ENCODE peak calls at places on chromosomes 13 and 19, in eight cellular contexts. One of them, this sample, is unnamed.
A peak's percentile ranks its signal among the peaks of the same experiment; 100 is the strongest.

GRCh38 chr13:91690944-91691343 is 292.5 kb downstream of the GPC5 start:
- DNase-seq in PC-3: no peak
- DNase-seq in ascending aorta: no peak
- DNase-seq in AG04449: no peak
- DNase-seq in cardiac muscle cell: no peak
- DNase-seq in Panc1: no peak
- DNase-seq in tibial nerve: no peak
- DNase-seq in choroid plexus epithelial cell: no peak
- DNase-seq in this sample: no peak

GRCh38 chr19:45408830-45409593 is 2.6 kb downstream of the POLR1G start:
- DNase-seq in PC-3: no peak
- DNase-seq in ascending aorta: no peak
- DNase-seq in AG04449: no peak
- DNase-seq in cardiac muscle cell: no peak
- DNase-seq in Panc1: no peak
- DNase-seq in tibial nerve: no peak
- DNase-seq in choroid plexus epithelial cell: no peak
- DNase-seq in this sample: no peak

GRCh38 chr19:45443462-45444317 is 20.0 kb upstream of the ERCC1 start:
- DNase-seq in PC-3: peak; percentile 93
- DNase-seq in ascending aorta: peak; percentile 95
- DNase-seq in AG04449: no peak
- DNase-seq in cardiac muscle cell: peak; percentile 95
- DNase-seq in Panc1: no peak
- DNase-seq in tibial nerve: peak; percentile 97
- DNase-seq in choroid plexus epithelial cell: peak; percentile 82
- DNase-seq in this sample: peak; percentile 81

GRCh38 chr13:19962894-19963293 is 4.4 kb downstream of the ZMYM2 start:
- DNase-seq in PC-3: no peak
- DNase-seq in ascending aorta: no peak
- DNase-seq in AG04449: no peak
- DNase-seq in cardiac muscle cell: no peak
- DNase-seq in Panc1: no peak
- DNase-seq in tibial nerve: no peak
- DNase-seq in choroid plexus epithelial cell: no peak
- DNase-seq in this sample: no peak

GRCh38 chr19:39409886-39410619 is 2.4 kb upstream of the PLEKHG2 start:
- DNase-seq in PC-3: no peak
- DNase-seq in ascending aorta: peak; percentile 53
- DNase-seq in AG04449: no peak
- DNase-seq in cardiac muscle cell: peak; percentile 93
- DNase-seq in Panc1: no peak
- DNase-seq in tibial nerve: peak; percentile 75
- DNase-seq in choroid plexus epithelial cell: no peak
- DNase-seq in this sample: peak; percentile 65

GRCh38 chr13:74795526-74795925 is 661.3 kb upstream of the KLF12 start:
- DNase-seq in PC-3: no peak
- DNase-seq in ascending aorta: no peak
- DNase-seq in AG04449: no peak
- DNase-seq in cardiac muscle cell: no peak
- DNase-seq in Panc1: no peak
- DNase-seq in tibial nerve: no peak
- DNase-seq in choroid plexus epithelial cell: no peak
- DNase-seq in this sample: no peak

GRCh38 chr13:70339738-70340137 is 231.5 kb upstream of the KLHL1 start:
- DNase-seq in PC-3: peak; percentile 57
- DNase-seq in ascending aorta: no peak
- DNase-seq in AG04449: no peak
- DNase-seq in cardiac muscle cell: no peak
- DNase-seq in Panc1: peak; percentile 4
- DNase-seq in tibial nerve: no peak
- DNase-seq in choroid plexus epithelial cell: peak; percentile 30
- DNase-seq in this sample: no peak

GRCh38 chr19:34556500-34556899 is 74.9 kb downstream of the WTIP start:
- DNase-seq in PC-3: peak; percentile 30
- DNase-seq in ascending aorta: no peak
- DNase-seq in AG04449: no peak
- DNase-seq in cardiac muscle cell: peak; percentile 50
- DNase-seq in Panc1: no peak
- DNase-seq in tibial nerve: no peak
- DNase-seq in choroid plexus epithelial cell: peak; percentile 9
- DNase-seq in this sample: peak; percentile 63

GRCh38 chr19:38731654-38732301 is 12.5 kb downstream of the CAPN12 start:
- DNase-seq in PC-3: no peak
- DNase-seq in ascending aorta: no peak
- DNase-seq in AG04449: no peak
- DNase-seq in cardiac muscle cell: no peak
- DNase-seq in Panc1: no peak
- DNase-seq in tibial nerve: no peak
- DNase-seq in choroid plexus epithelial cell: no peak
- DNase-seq in this sample: no peak

GRCh38 chr19:58229255-58229639 is 533 bp downstream of the ZNF544 start:
- DNase-seq in PC-3: peak; percentile 50
- DNase-seq in ascending aorta: no peak
- DNase-seq in AG04449: no peak
- DNase-seq in cardiac muscle cell: peak; percentile 36
- DNase-seq in Panc1: no peak
- DNase-seq in tibial nerve: no peak
- DNase-seq in choroid plexus epithelial cell: peak; percentile 62
- DNase-seq in this sample: peak; percentile 7

GRCh38 chr19:15317392-15318011 is 14.8 kb downstream of the BRD4 start:
- DNase-seq in PC-3: no peak
- DNase-seq in ascending aorta: no peak
- DNase-seq in AG04449: no peak
- DNase-seq in cardiac muscle cell: peak; percentile 50
- DNase-seq in Panc1: no peak
- DNase-seq in tibial nerve: no peak
- DNase-seq in choroid plexus epithelial cell: peak; percentile 87
- DNase-seq in this sample: peak; percentile 63

GRCh38 chr19:19321143-19321577 is 531 bp downstream of the MAU2 start:
- DNase-seq in PC-3: peak; percentile 29
- DNase-seq in ascending aorta: no peak
- DNase-seq in AG04449: no peak
- DNase-seq in cardiac muscle cell: no peak
- DNase-seq in Panc1: no peak
- DNase-seq in tibial nerve: no peak
- DNase-seq in choroid plexus epithelial cell: peak; percentile 27
- DNase-seq in this sample: peak; percentile 15

GRCh38 chr19:39362682-39363657 is 20.7 kb downstream of the SAMD4B start:
- DNase-seq in PC-3: peak; percentile 4
- DNase-seq in ascending aorta: no peak
- DNase-seq in AG04449: no peak
- DNase-seq in cardiac muscle cell: peak; percentile 51
- DNase-seq in Panc1: no peak
- DNase-seq in tibial nerve: no peak
- DNase-seq in choroid plexus epithelial cell: peak; percentile 89
- DNase-seq in this sample: peak; percentile 83

GRCh38 chr13:101149735-101150380 is 266.4 kb downstream of the NALCN start:
- DNase-seq in PC-3: peak; percentile 37
- DNase-seq in ascending aorta: no peak
- DNase-seq in AG04449: no peak
- DNase-seq in cardiac muscle cell: peak; percentile 35
- DNase-seq in Panc1: no peak
- DNase-seq in tibial nerve: no peak
- DNase-seq in choroid plexus epithelial cell: peak; percentile 84
- DNase-seq in this sample: peak; percentile 59
- TF ChIP-seq CTCF in PC-3: peak; percentile 68
- TF ChIP-seq CTCF in ascending aorta: peak; percentile 49
- TF ChIP-seq CTCF in AG04449: peak; percentile 47
- TF ChIP-seq CTCF in cardiac muscle cell: peak; percentile 24
- TF ChIP-seq CTCF in Panc1: peak; percentile 48
- TF ChIP-seq CTCF in tibial nerve: no peak
- TF ChIP-seq CTCF in choroid plexus epithelial cell: peak; percentile 72
- TF ChIP-seq CTCF in this sample: peak; percentile 44

DNA sequence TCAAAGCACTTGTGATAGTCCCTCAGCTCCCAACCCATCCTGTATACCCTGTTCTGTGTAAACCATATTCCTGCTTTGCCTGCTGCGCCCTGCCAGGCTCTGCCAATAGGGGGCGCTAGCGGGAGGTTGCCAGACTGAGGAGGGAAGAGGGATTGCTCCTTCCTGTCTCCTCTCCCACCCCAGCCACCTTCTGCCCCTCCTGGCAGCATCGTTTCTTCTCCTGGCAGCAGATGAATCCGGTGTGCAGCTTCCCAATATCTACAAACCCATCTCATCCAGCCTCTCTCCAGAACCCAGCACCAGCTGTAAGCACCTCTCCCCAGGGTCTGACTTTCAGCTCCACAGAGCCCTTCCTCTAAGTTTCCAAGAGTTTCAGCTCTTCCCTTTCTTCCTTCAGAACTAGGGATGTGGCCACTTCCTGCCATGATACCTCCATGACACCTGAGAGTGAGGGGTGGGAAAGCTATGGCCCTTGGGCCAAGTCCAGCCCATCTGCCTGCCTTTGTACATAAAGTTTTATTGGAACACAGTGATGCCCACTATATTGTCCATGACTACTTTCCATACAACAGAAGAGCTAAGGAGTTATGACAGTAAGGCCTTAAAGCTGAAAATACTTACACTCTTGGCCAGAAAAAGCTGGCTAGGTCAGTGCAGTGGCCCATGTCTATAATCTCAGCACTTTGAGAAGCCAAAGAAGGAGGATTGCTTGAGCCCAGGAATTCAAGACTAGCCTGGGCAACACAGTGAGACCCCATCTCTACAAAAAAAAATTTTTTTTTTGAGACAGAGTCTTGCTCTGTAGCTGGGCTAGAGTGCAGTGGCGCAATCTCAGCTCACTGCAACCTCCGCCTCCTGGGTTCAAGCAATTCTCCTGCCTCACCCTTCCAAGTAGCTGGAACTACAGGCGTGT is 34.5 kb upstream of the ATP1A3 start:
- DNase-seq in PC-3: peak; percentile 9
- DNase-seq in ascending aorta: no peak
- DNase-seq in AG04449: no peak
- DNase-seq in cardiac muscle cell: no peak
- DNase-seq in Panc1: no peak
- DNase-seq in tibial nerve: no peak
- DNase-seq in choroid plexus epithelial cell: no peak
- DNase-seq in this sample: no peak
- H3K4me3 ChIP-seq in PC-3: no peak overlapping the region
- H3K4me3 ChIP-seq in ascending aorta: no peak overlapping the region
- H3K4me3 ChIP-seq in AG04449: no peak overlapping the region
- H3K4me3 ChIP-seq in cardiac muscle cell: no peak overlapping the region
- H3K4me3 ChIP-seq in Panc1: no peak overlapping the region
- H3K4me3 ChIP-seq in tibial nerve: no peak overlapping the region
- H3K4me3 ChIP-seq in choroid plexus epithelial cell: no peak overlapping the region
- H3K4me3 ChIP-seq in this sample: no peak overlapping the region

GRCh38 chr19:5929646-5930045 is 15.6 kb downstream of the CAPS start:
- DNase-seq in PC-3: no peak
- DNase-seq in ascending aorta: no peak
- DNase-seq in AG04449: no peak
- DNase-seq in cardiac muscle cell: no peak
- DNase-seq in Panc1: no peak
- DNase-seq in tibial nerve: no peak
- DNase-seq in choroid plexus epithelial cell: no peak
- DNase-seq in this sample: no peak
- TF ChIP-seq CTCF in PC-3: no peak
- TF ChIP-seq CTCF in ascending aorta: no peak
- TF ChIP-seq CTCF in AG04449: no peak
- TF ChIP-seq CTCF in cardiac muscle cell: no peak
- TF ChIP-seq CTCF in Panc1: no peak
- TF ChIP-seq CTCF in tibial nerve: no peak
- TF ChIP-seq CTCF in choroid plexus epithelial cell: no peak
- TF ChIP-seq CTCF in this sample: no peak

DNA sequence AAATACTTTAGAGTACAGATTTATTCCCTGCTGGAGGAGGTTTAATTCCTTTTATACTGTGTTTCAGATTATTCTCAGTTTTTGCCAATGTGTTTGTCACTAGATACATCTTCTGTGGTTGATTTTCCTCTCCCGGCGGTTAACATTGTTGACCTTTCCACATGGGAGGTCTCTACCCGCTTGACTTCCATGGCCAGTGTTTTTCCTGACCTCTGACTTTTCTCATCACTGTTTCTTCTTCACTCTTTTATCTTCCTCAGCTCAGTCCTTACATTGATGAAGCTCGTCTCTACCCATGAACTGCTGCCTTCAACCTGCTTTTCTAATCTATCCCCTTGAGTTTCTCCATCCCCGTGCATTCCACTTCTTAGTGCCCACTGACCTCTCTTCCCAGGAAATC is 517.4 kb downstream of the GPC6 start:
- DNase-seq in PC-3: no peak
- DNase-seq in ascending aorta: no peak
- DNase-seq in AG04449: no peak
- DNase-seq in cardiac muscle cell: no peak
- DNase-seq in Panc1: no peak
- DNase-seq in tibial nerve: no peak
- DNase-seq in choroid plexus epithelial cell: no peak
- DNase-seq in this sample: no peak
- H3K4me3 ChIP-seq in PC-3: no peak overlapping the region
- H3K4me3 ChIP-seq in ascending aorta: no peak overlapping the region
- H3K4me3 ChIP-seq in AG04449: no peak overlapping the region
- H3K4me3 ChIP-seq in cardiac muscle cell: no peak overlapping the region
- H3K4me3 ChIP-seq in Panc1: no peak overlapping the region
- H3K4me3 ChIP-seq in tibial nerve: no peak overlapping the region
- H3K4me3 ChIP-seq in choroid plexus epithelial cell: no peak overlapping the region
- H3K4me3 ChIP-seq in this sample: no peak overlapping the region